ENCODE peak calls at places on chromosomes 3 and 15, in six cellular contexts. S is K562, T is HepG2, R is IMR-90, J is GM12878, Q is SK-N-SH. X is an unnamed sample.

GRCh38 chr3:8301977-8302589 is 199.5 kb upstream of the LMCD1 start:
- DNase-seq in S (peak; percentile 25), T (peak; percentile 31), R (peak; percentile 59), J (no peak), Q (peak; percentile 35), X (peak; percentile 33)

GRCh38 chr15:75104804-75105557 is 81.6 kb downstream of the PPCDC start:
- DNase-seq in S (no peak), T (peak; percentile 77), R (peak; percentile 83), J (peak; percentile 88), Q (no peak), X (peak; percentile 62)

GRCh38 chr3:171712168-171712938 is 97.9 kb downstream of the PLD1 start:
- DNase-seq in S (no peak), T (no peak), R (peak; percentile 88), J (no peak), Q (no peak), X (peak; percentile 7)

GRCh38 chr3:170692720-170693119 is 106.8 kb upstream of the SLC7A14 start:
- DNase-seq in S (no peak), T (no peak), R (peak; percentile 70), J (no peak), Q (no peak), X (no peak)

GRCh38 chr3:55484191-55484644 is 2.9 kb downstream of the WNT5A start:
- DNase-seq in S (no peak), T (no peak), R (no peak), J (no peak), Q (no peak), X (no peak)

GRCh38 chr3:77553240-77553639 is 513.3 kb downstream of the ROBO2 start:
- DNase-seq in S (no peak), T (no peak), R (no peak), J (no peak), Q (no peak), X (no peak)

GRCh38 chr3:126621627-126622345 is 33.1 kb downstream of the TXNRD3 start:
- DNase-seq in S (no peak), T (no peak), R (peak; percentile 59), J (no peak), Q (no peak), X (no peak)

GRCh38 chr3:180048840-180049239 is 12.1 kb upstream of the PEX5L start:
- DNase-seq in S (no peak), T (no peak), R (peak; percentile 20), J (no peak), Q (no peak), X (no peak)

GRCh38 chr3:194323785-194324735 is 27.1 kb downstream of the CPN2 start:
- DNase-seq in S (peak; percentile 75), T (peak; percentile 59), R (peak; percentile 48), J (no peak), Q (peak; percentile 83), X (peak; percentile 74)

GRCh38 chr3:136048068-136048467 is 82.5 kb downstream of the PPP2R3A start:
- DNase-seq in S (no peak), T (no peak), R (no peak), J (no peak), Q (no peak), X (no peak)

GRCh38 chr3:129238945-129239705 is 10.3 kb upstream of the COPG1 start:
- DNase-seq in S (peak; percentile 9), T (no peak), R (peak; percentile 25), J (no peak), Q (no peak), X (no peak)

GRCh38 chr3:362939-363338 is 166.4 kb downstream of the CHL1 start:
- DNase-seq in S (no peak), T (no peak), R (no peak), J (no peak), Q (no peak), X (no peak)

GRCh38 chr15:41473418-41473817 is 20.3 kb upstream of the ITPKA start:
- DNase-seq in S (no peak), T (no peak), R (no peak), J (no peak), Q (no peak), X (no peak)

GRCh38 chr3:99984668-99985067 is 129.6 kb downstream of the FILIP1L start:
- DNase-seq in S (no peak), T (no peak), R (no peak), J (no peak), Q (no peak), X (no peak)

GRCh38 chr15:63628123-63628822 is 31.1 kb downstream of the FBXL22 start:
- DNase-seq in S (no peak), T (no peak), R (peak; percentile 47), J (no peak), Q (no peak), X (no peak)

GRCh38 chr15:77097317-77097721 is 26.4 kb upstream of the TSPAN3 start:
- DNase-seq in S (no peak), T (no peak), R (no peak), J (no peak), Q (peak; percentile 60), X (no peak)

GRCh38 chr3:95319921-95320494 is 1257.1 kb downstream of the NSUN3 start:
- DNase-seq in S (no peak), T (no peak), R (no peak), J (no peak), Q (no peak), X (no peak)

GRCh38 chr15:26772588-26773484 is at the start of gene GABRB3:
- DNase-seq in S (no peak), T (no peak), R (no peak), J (no peak), Q (peak; percentile 93), X (peak; percentile 72)

GRCh38 chr3:12981631-12982265 is 91.5 kb downstream of the IQSEC1 start:
- DNase-seq in S (no peak), T (no peak), R (no peak), J (no peak), Q (no peak), X (no peak)
- TF ChIP-seq SMC3 in S (no peak), T (no peak), R (no peak), J (no peak), Q (no peak), X (no peak)

GRCh38 chr15:100902436-100903190 is 16.5 kb upstream of the LRRK1 start:
- DNase-seq in S (no peak), T (peak; percentile 7), R (peak; percentile 89), J (no peak), Q (peak; percentile 87), X (no peak)
- TF ChIP-seq SMC3 in S (no peak), T (no peak), R (no peak), J (no peak), Q (no peak), X (no peak)

DNA sequence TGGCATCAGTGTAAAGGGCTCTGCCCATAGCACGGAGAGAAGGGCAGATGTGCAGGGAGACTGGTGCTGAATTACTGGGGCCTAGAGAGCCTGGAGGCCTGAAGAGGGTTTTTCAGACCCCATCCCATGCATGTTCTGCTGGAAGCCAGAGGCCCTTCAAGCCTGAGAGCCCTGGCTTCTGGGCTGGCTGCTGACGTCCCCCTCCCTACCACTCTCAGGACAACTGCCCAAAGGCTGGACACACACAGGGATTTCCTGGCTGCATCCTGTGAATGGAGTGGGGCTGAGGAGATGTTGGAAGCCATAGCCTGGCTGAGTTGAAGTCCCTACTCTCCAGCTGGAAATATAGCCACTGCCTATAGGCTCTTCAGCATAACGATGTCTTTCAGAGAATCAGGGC is 16.9 kb upstream of the DOCK3 start:
- DNase-seq in S (no peak), T (no peak), R (no peak), J (no peak), Q (no peak), X (no peak)
- TF ChIP-seq SMC3 in S (no peak), T (no peak), R (no peak), J (no peak), Q (no peak), X (no peak)

GRCh38 chr3:197331131-197331530 is 32.7 kb upstream of the DLG1 start:
- DNase-seq in S (peak; percentile 23), T (peak; percentile 33), R (no peak), J (no peak), Q (no peak), X (no peak)
- TF ChIP-seq SMC3 in S (no peak), T (no peak), R (no peak), J (no peak), Q (peak; percentile 13), X (no peak)

GRCh38 chr3:66822059-66823009 is 175.8 kb upstream of the KBTBD8 start:
- DNase-seq in S (peak; percentile 68), T (peak; percentile 49), R (peak; percentile 67), J (peak; percentile 9), Q (peak; percentile 39), X (peak; percentile 60)
- TF ChIP-seq SMC3 in S (peak; percentile 60), T (peak; percentile 83), R (peak; percentile 90), J (peak; percentile 85), Q (peak; percentile 66), X (peak; percentile 70)

GRCh38 chr3:2300938-2301337 is 202.3 kb downstream of the CNTN4 start:
- DNase-seq in S (no peak), T (no peak), R (no peak), J (no peak), Q (peak; percentile 44), X (no peak)

GRCh38 chr3:2301361-2301760 is 202.7 kb downstream of the CNTN4 start:
- DNase-seq in S (no peak), T (no peak), R (no peak), J (no peak), Q (peak; percentile 51), X (no peak)

GRCh38 chr3:2303567-2303966 is 204.9 kb downstream of the CNTN4 start:
- DNase-seq in S (no peak), T (no peak), R (no peak), J (no peak), Q (no peak), X (no peak)
- TF ChIP-seq SMC3 in S (no peak), T (no peak), R (no peak), J (no peak), Q (no peak), X (no peak)

DNA sequence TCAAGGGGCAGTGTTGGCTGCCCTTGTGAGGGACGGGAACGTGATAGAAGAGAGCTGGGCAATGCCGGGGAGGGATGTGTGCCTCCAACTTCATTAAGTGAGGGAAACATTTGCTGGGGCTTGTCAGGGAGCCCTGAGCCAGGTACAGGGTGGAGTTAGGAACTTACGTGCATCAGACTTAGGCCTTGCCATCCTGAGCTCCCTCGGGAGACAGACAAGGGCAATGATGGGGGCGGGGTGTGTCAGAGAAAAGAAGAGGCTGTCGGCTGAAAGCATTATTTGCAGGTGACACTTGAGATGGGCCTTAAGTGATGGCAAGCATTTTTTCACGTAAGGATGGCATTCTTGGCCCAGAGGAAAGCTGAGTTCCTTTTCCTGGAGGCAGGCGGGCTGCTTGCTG is 1.6 kb downstream of the FAM131A start:
- DNase-seq in S (no peak), T (no peak), R (no peak), J (no peak), Q (no peak), X (no peak)
- TF ChIP-seq SMC3 in S (no peak), T (no peak), R (no peak), J (no peak), Q (no peak), X (no peak)

DNA sequence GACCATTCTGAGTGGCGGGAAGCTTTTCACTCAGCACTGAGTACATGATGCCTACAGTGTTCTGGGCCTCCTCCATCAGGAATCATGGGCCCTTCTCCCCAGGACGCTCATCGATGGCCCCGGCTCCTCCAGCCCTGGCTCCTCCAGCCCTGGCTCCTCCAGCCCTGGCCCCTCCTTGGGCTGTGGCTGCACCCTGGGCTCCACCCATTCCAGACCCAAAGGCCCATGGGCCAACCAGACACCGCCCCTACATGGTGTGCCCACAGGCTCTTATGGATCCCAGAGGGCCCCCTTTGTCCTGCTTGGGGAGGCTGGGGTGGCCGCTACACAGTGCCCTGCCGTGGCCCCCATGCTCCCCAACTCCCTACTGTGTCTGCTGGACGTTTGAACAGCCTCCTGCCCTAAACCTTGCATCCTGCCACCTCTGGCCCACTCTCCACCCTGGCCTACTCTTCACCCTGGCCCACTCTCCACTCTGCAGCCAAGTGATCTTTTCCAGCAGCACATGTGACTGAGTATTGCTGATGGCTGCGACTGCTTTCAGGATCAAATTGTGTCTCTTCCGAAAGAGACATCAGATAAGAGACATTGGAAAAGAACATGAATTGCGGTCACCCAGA is 57.9 kb downstream of the APBA2 start:
- DNase-seq in S (no peak), T (no peak), R (no peak), J (no peak), Q (no peak), X (no peak)
- TF ChIP-seq SMC3 in S (no peak), T (no peak), R (no peak), J (no peak), Q (no peak), X (no peak)

X was measured in A549.